ENCODE peak calls at places on chromosomes 16 and 17, in seven cellular contexts. F is naive B cell; I is stimulated activated CD4-positive, alpha-beta T cell treated with anti-CD3 and anti-CD28 coated beads, TNF-alpha, amount 100 ng/mL, for 48 hours; L is brain microvascular endothelial cell; K is T-helper 2 cell; T is GM13977; V is NCI-H187 treated with DMSO at 0.1 percent for 48 hours. D is an unnamed sample.

GRCh38 chr17:65131946-65132345 is 5.2 kb upstream of the RGS9 start:
- DNase-seq in I (no peak), F (no peak), L (peak), V (no peak), K (no peak), T (no peak), D (no peak)

GRCh38 chr17:80795737-80796136 is 195.9 kb upstream of the CHMP6 start:
- DNase-seq in T (no peak), L (no peak), I (no peak), V (no peak), F (no peak), K (no peak), D (no peak)

GRCh38 chr17:73268582-73269328 is 7.1 kb upstream of the CPSF4L start:
- DNase-seq in T (no peak), F (no peak), V (no peak), L (no peak), I (no peak), K (no peak), D (no peak)

GRCh38 chr16:77820340-77820739 is 32.0 kb downstream of the VAT1L start:
- DNase-seq in V (no peak), L (no peak), I (no peak), F (no peak), K (no peak), T (no peak), D (no peak)

GRCh38 chr17:33522623-33523022 is 229.5 kb upstream of the ASIC2 start:
- DNase-seq in I (no peak), K (no peak), V (no peak), T (no peak), F (no peak), L (no peak), D (no peak)

GRCh38 chr17:69480197-69480596 is 65.7 kb downstream of the MAP2K6 start:
- DNase-seq in T (no peak), F (no peak), V (no peak), L (no peak), K (no peak), I (no peak), D (no peak)

GRCh38 chr16:7547736-7548135 is 215.1 kb downstream of the RBFOX1 start:
- DNase-seq in F (no peak), V (no peak), L (no peak), K (no peak), I (no peak), T (no peak), D (no peak)

GRCh38 chr17:55567240-55568216 is 56.3 kb upstream of the SMIM36 start:
- DNase-seq in K (no peak), T (no peak), L (no peak), V (no peak), I (no peak), F (no peak), D (no peak)

GRCh38 chr17:75036643-75037268 is 10.0 kb downstream of the ATP5PD start:
- DNase-seq in I (peak), T (no peak), F (no peak), V (peak), K (peak), L (no peak), D (no peak)

GRCh38 chr17:9022553-9023388 is 1.5 kb downstream of the NTN1 start:
- DNase-seq in I (no peak), T (peak), F (no peak), L (no peak), K (no peak), V (no peak), D (no peak)

GRCh38 chr17:28125530-28126382 is 83.3 kb downstream of the NLK start:
- DNase-seq in I (no peak), L (no peak), T (no peak), K (no peak), V (no peak), F (no peak), D (no peak)

GRCh38 chr17:2926019-2926650 is 129.9 kb downstream of the RAP1GAP2 start:
- DNase-seq in T (no peak), I (no peak), K (no peak), V (no peak), L (no peak), F (no peak), D (no peak)

GRCh38 chr17:79732804-79733691 is 2.3 kb downstream of the ENPP7 start:
- DNase-seq in I (no peak), T (peak), F (no peak), L (no peak), V (no peak), K (no peak), D (no peak)

GRCh38 chr17:35740997-35741931 is 9.8 kb downstream of the RASL10B start:
- DNase-seq in I (no peak), F (no peak), T (peak), V (no peak), L (no peak), K (no peak), D (no peak)

GRCh38 chr17:64343833-64344637 is 46.6 kb downstream of the PECAM1 start:
- DNase-seq in V (peak), I (no peak), F (no peak), L (peak), T (no peak), K (no peak), D (no peak)

GRCh38 chr17:76981545-76982295 is 113.5 kb downstream of the MGAT5B start:
- DNase-seq in I (no peak), V (no peak), K (no peak), F (no peak), L (no peak), T (no peak), D (no peak)

GRCh38 chr17:80545499-80545826 is 825 bp downstream of the RPTOR start:
- DNase-seq in F (no peak), I (no peak), L (no peak), T (no peak), K (no peak), V (no peak), D (no peak)

GRCh38 chr16:12951392-12951791 is 50.0 kb downstream of the SHISA9 start:
- DNase-seq in F (no peak), L (no peak), T (no peak), V (no peak), I (no peak), K (no peak), D (no peak)

GRCh38 chr16:21159281-21159951 is 942 bp downstream of the LDAF1 start:
- DNase-seq in I (no peak), F (peak), L (no peak), K (no peak), V (no peak), T (peak), D (no peak)

GRCh38 chr17:50270430-50271172 is 3.7 kb upstream of the TMEM92 start:
- DNase-seq in T (no peak), L (peak), V (no peak), F (no peak), K (no peak), I (no peak), D (no peak)

GRCh38 chr16:11627822-11628457 is 40.3 kb upstream of the SNN start:
- DNase-seq in V (no peak), L (no peak), I (no peak), K (no peak), T (no peak), F (no peak), D (no peak)

GRCh38 chr16:57977418-57978069 is 6.6 kb upstream of the CNGB1 start:
- DNase-seq in T (no peak), V (no peak), L (no peak), K (no peak), F (no peak), I (no peak), D (no peak)

GRCh38 chr16:24208710-24209109 is 47.4 kb upstream of the CACNG3 start:
- DNase-seq in K (no peak), V (peak), L (no peak), I (no peak), T (no peak), F (no peak), D (no peak)

GRCh38 chr17:49910094-49910857 is 58.7 kb upstream of the DLX4 start:
- DNase-seq in F (no peak), V (no peak), L (peak), K (peak), T (no peak), I (peak), D (no peak)

GRCh38 chr17:78142113-78142861 is 3.9 kb upstream of the C17orf99 start:
- DNase-seq in F (no peak), T (no peak), L (peak), V (no peak), I (no peak), K (no peak), D (no peak)

GRCh38 chr17:50685691-50686493 is 21.8 kb downstream of the ANKRD40 start:
- DNase-seq in V (no peak), T (no peak), K (no peak), F (no peak), L (no peak), I (no peak), D (no peak)

GRCh38 chr16:55505333-55506015 is 3.4 kb upstream of the LPCAT2 start:
- DNase-seq in T (peak), I (no peak), F (no peak), V (no peak), K (no peak), L (no peak), D (no peak)

GRCh38 chr17:77449908-77450741 is 309.4 kb downstream of the SEC14L1 start:
- DNase-seq in I (no peak), V (no peak), L (peak), K (peak), T (no peak), F (no peak), D (no peak)

GRCh38 chr16:68707341-68708152 is 29.5 kb upstream of the CDH1 start:
- DNase-seq in L (peak), V (no peak), I (no peak), K (no peak), T (no peak), F (no peak), D (no peak)

GRCh38 chr16:80298676-80299075 is 242.1 kb upstream of the DYNLRB2 start:
- DNase-seq in K (no peak), T (no peak), F (no peak), I (no peak), L (no peak), V (no peak), D (no peak)

GRCh38 chr17:45709889-45710288 is 74.2 kb upstream of the CRHR1 start:
- DNase-seq in V (no peak), I (no peak), K (no peak), L (no peak), F (no peak), T (no peak), D (no peak)

GRCh38 chr17:11279776-11280344 is 38.8 kb downstream of the SHISA6 start:
- DNase-seq in V (no peak), I (no peak), F (no peak), K (no peak), T (no peak), L (no peak), D (no peak)

GRCh38 chr17:47695664-47696376 is 1.9 kb downstream of the TBKBP1 start:
- DNase-seq in V (no peak), I (no peak), F (no peak), K (no peak), L (no peak), T (peak), D (peak)